ENCODE peak calls at places on chromosomes 13 and 19, in seven cellular contexts. A is bronchial epithelial cell, Q is mammary epithelial cell, E is dorsolateral prefrontal cortex, U is BJ, R is upper lobe of left lung, C is thoracic aorta. B is an unnamed sample. For H3K27me3, the result is how much of the 10 kb centered on the place peaks cover.

GRCh38 chr19:38047048-38047435 is 140.0 kb downstream of the SIPA1L3 start:
- DNase-seq in A (no peak), U (no peak), C (no peak), Q (no peak), R (no peak), E (no peak), B (no peak)

GRCh38 chr19:29255912-29256311 is 43.0 kb upstream of the UQCRFS1 start:
- DNase-seq in A (no peak), C (no peak), R (no peak), E (no peak), U (no peak), Q (no peak), B (no peak)

GRCh38 chr13:95474992-95475391 is 77.5 kb upstream of the CLDN10 start:
- DNase-seq in R (no peak), Q (no peak), U (no peak), A (no peak), C (no peak), E (no peak), B (no peak)

GRCh38 chr13:110563463-110563774 is 1.9 kb upstream of the RAB20 start:
- DNase-seq in C (no peak), Q (no peak), R (no peak), U (no peak), A (no peak), E (no peak), B (no peak)

GRCh38 chr13:50353651-50354415 is 338.6 kb downstream of the KCNRG start:
- DNase-seq in R (no peak), U (no peak), Q (peak), E (no peak), A (peak), C (no peak), B (no peak)

GRCh38 chr13:70960841-70961443 is 852.7 kb upstream of the KLHL1 start:
- DNase-seq in Q (peak), R (no peak), U (no peak), E (no peak), A (peak), C (no peak), B (peak)

GRCh38 chr13:34578471-34578870 is 363.6 kb upstream of the NBEA start:
- DNase-seq in C (no peak), E (no peak), U (no peak), R (no peak), A (peak), Q (peak), B (peak)

GRCh38 chr13:52677823-52678222 is 25.2 kb downstream of the SUGT1 start:
- DNase-seq in E (no peak), R (no peak), U (no peak), Q (no peak), C (no peak), A (no peak), B (no peak)

GRCh38 chr13:26656919-26657318 is 99.4 kb downstream of the WASF3 start:
- DNase-seq in E (no peak), Q (peak), R (no peak), C (no peak), A (peak), U (no peak), B (no peak)

GRCh38 chr13:100234006-100234405 is 145.1 kb downstream of the PCCA start:
- DNase-seq in E (no peak), A (no peak), U (no peak), C (no peak), R (no peak), Q (no peak), B (no peak)

GRCh38 chr13:98310485-98311199 is 133.6 kb upstream of the RNF113B start:
- DNase-seq in Q (no peak), R (no peak), U (no peak), A (no peak), E (no peak), C (no peak), B (no peak)

GRCh38 chr13:59658736-59659330 is 504.9 kb downstream of the DIAPH3 start:
- DNase-seq in C (no peak), A (no peak), U (no peak), Q (no peak), E (no peak), R (no peak), B (no peak)

GRCh38 chr13:66074018-66074615 is 1156.0 kb downstream of the PCDH9 start:
- DNase-seq in E (no peak), R (no peak), U (no peak), C (no peak), A (peak), Q (no peak), B (no peak)

GRCh38 chr13:51041710-51042109 is 69.4 kb downstream of the C13orf42 start:
- DNase-seq in Q (no peak), U (no peak), A (no peak), C (no peak), E (no peak), R (no peak), B (no peak)

GRCh38 chr19:51743405-51743804 is 8.3 kb downstream of the FPR1 start:
- DNase-seq in U (no peak), E (no peak), Q (no peak), R (no peak), C (no peak), A (no peak), B (no peak)

DNA sequence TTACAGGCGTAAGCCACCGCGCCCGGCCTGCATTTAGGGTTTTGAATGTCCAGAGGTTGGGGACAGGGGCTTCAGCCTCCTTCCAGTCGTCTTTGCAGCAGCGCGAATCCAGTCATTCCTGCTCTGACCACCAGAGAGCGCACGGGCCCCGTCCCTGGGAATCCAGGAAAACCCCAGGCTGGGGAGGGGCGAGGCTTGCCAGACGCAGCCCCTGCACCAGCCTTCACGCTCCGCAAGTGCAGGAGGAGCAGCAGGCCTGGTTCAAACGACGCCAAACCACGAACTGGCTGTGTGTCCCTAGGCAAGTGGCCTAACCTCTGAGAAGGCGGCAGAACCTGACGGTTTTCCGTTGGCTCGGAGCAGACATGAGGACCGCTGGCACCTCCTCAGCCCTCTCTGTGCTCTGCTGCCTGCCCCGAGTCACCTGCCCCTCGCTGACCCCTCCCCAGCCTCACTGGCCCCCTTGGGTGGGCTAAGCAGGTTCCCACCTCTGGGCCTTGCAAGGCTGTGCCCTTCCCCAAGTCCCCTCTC is 2.0 kb upstream of the RNF126 start:
- DNase-seq in A (peak), C (peak), Q (peak), U (no peak), E (peak), R (peak), B (no peak)
- H3K4me3 ChIP-seq in A (no peak), C (peak), Q (no peak), U (peak), E (peak), R (peak), B (no peak)

GRCh38 chr13:112219753-112220152 is 152.8 kb downstream of the SOX1 start:
- DNase-seq in A (no peak), U (no peak), C (no peak), E (no peak), Q (no peak), R (no peak), B (no peak)

GRCh38 chr13:112215871-112216270 is 148.9 kb downstream of the SOX1 start:
- DNase-seq in Q (no peak), U (no peak), E (no peak), R (peak), A (no peak), C (no peak), B (no peak)

GRCh38 chr13:112218416-112218815 is 151.5 kb downstream of the SOX1 start:
- DNase-seq in Q (no peak), E (no peak), C (no peak), A (no peak), R (no peak), U (no peak), B (no peak)

GRCh38 chr13:112220296-112220875 is 153.4 kb downstream of the SOX1 start:
- DNase-seq in R (no peak), C (no peak), E (no peak), A (no peak), Q (no peak), U (no peak), B (no peak)

DNA sequence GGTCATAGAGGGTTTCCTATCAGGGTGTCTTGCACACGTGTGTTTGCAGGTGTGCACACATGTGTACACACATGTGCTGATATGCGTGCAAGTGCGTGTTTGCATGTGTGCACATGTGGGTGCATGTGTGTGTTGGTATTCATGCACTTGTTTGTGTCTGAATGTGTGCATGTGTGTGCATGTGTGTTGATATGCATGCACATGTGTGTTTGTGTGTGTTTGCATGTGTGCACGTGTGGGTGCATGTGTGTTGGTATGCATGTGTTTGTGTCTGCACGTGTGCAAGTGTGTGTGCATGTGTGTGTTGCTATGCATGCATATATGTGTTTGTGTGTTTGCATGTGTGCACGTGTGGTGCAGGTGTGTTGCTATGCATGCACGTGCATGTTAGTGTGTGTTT is 150.5 kb downstream of the SOX1 start:
- DNase-seq in A (no peak), Q (no peak), R (no peak), U (no peak), C (no peak), E (no peak), B (no peak)
- H3K27me3 ChIP-seq in A (under half), Q (under half), R (under half), U (under half), C (under half), E (under half), B (under half)

GRCh38 chr19:34082289-34083077 is 89.8 kb upstream of the LSM14A start:
- DNase-seq in Q (no peak), E (no peak), R (no peak), A (no peak), C (no peak), U (no peak), B (no peak)
- H3K4me3 ChIP-seq in Q (no peak), E (no peak), R (no peak), A (no peak), C (no peak), U (no peak), B (no peak)

GRCh38 chr19:46606019-46606418 is 4.9 kb downstream of the CALM3 start:
- DNase-seq in Q (no peak), U (no peak), R (no peak), C (no peak), A (no peak), E (peak), B (no peak)

GRCh38 chr19:46606681-46607440 is 5.7 kb downstream of the CALM3 start:
- DNase-seq in U (no peak), Q (no peak), A (no peak), R (no peak), C (no peak), E (peak), B (no peak)

GRCh38 chr19:46608581-46609345 is 7.6 kb downstream of the CALM3 start:
- DNase-seq in R (no peak), E (peak), Q (no peak), U (no peak), A (no peak), C (no peak), B (no peak)

GRCh38 chr19:46608178-46608577 is 7.0 kb downstream of the CALM3 start:
- DNase-seq in C (no peak), E (no peak), R (no peak), A (no peak), Q (no peak), U (no peak), B (no peak)

DNA sequence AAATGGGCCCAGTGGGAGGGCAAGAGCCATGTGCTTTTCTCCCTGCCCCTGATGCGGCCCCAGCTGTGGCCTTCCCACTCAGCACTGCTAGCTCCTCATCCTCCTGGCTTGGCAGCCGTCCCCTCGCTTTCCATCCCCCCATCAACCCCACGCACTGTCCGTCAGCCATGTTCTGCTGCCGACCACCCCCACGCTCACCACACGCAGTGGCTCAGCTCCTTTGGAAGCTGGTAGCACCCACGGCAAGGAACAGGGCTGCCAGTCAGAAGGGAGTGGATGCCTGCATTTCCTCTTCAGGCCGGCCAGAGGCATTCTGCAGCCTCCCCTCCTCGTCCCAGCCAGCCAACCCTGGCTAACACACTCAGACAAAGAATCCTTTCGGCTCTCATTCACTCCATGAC is 6.3 kb downstream of the CALM3 start:
- DNase-seq in A (no peak), R (no peak), Q (no peak), U (no peak), E (peak), C (no peak), B (no peak)
- H3K27me3 ChIP-seq in A (under half), R (under half), Q (under half), U (under half), E (under half), C (under half), B (under half)

DNA sequence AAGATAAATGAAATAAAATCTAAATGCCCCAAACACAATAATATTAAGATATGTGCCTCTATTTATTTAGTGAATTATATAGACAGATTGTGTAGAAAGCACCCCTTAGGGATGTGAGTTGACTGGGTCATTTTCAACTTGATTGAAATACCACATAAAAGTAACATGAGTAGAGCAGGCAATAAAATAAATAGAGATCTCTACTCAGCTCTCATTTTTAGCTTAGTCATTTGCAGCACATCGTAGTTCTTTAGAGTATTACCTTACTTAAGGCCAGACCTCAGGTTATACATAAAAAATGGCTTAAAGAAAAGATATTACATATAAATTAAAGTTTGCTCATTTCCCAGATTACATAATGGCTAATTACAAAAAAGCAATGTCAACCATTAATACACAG is 1525.6 kb upstream of the PRR20A start:
- DNase-seq in C (no peak), Q (no peak), E (no peak), U (no peak), A (no peak), R (no peak), B (no peak)
- H3K4me3 ChIP-seq in C (no peak), Q (no peak), E (no peak), U (no peak), A (no peak), R (no peak), B (no peak)